ENCODE peak calls at places on chromosomes 16 and 17, in five cellular contexts. S is brain microvascular endothelial cell, X is A549, V is heart right ventricle, T is IMR-90. D is an unnamed sample.

GRCh38 chr16:47970291-47970931 is 185.4 kb downstream of the ABCC12 start:
- DNase-seq in T (peak), V (no peak), S (peak), X (peak), D (peak)

GRCh38 chr16:31134625-31135534 is 647 bp downstream of the PRSS8 start:
- DNase-seq in S (no peak), V (no peak), T (no peak), X (no peak), D (peak)

GRCh38 chr16:82888616-82889015 is 261.8 kb downstream of the CDH13 start:
- DNase-seq in T (peak), V (no peak), S (no peak), X (no peak), D (no peak)

GRCh38 chr17:66268247-66268927 is 34.0 kb upstream of the PRKCA start:
- DNase-seq in T (peak), S (peak), V (no peak), X (no peak), D (peak)

GRCh38 chr16:84357191-84357651 is 11.1 kb upstream of the ATP2C2 start:
- DNase-seq in S (peak), X (no peak), T (peak), V (no peak), D (peak)

GRCh38 chr16:4654387-4654901 is 29.8 kb downstream of the MGRN1 start:
- DNase-seq in S (no peak), V (no peak), X (no peak), T (no peak), D (no peak)

GRCh38 chr17:70295329-70295728 is 126.0 kb downstream of the KCNJ2 start:
- DNase-seq in V (no peak), S (no peak), T (no peak), X (no peak), D (peak)

GRCh38 chr17:80804466-80804865 is 187.2 kb upstream of the CHMP6 start:
- DNase-seq in T (no peak), S (no peak), X (no peak), V (no peak), D (no peak)

GRCh38 chr16:79317026-79317425 is 283.5 kb downstream of the MAF start:
- DNase-seq in S (no peak), V (no peak), X (no peak), T (no peak), D (no peak)

GRCh38 chr17:62321451-62321850 is 58.9 kb upstream of the EFCAB3 start:
- DNase-seq in X (no peak), V (no peak), S (peak), T (no peak), D (no peak)

GRCh38 chr16:27108826-27109665 is 42.3 kb downstream of the C16orf82 start:
- DNase-seq in T (no peak), S (no peak), X (no peak), V (no peak), D (no peak)

GRCh38 chr17:74373838-74374606 is 6.7 kb downstream of the GPR142 start:
- DNase-seq in X (no peak), V (peak), S (no peak), T (no peak), D (no peak)

GRCh38 chr17:50259484-50260324 is 14.6 kb upstream of the TMEM92 start:
- DNase-seq in T (no peak), V (no peak), S (no peak), X (no peak), D (no peak)

GRCh38 chr17:45225051-45225700 is 3.5 kb downstream of the FMNL1 start:
- DNase-seq in T (no peak), S (no peak), V (no peak), X (no peak), D (no peak)

GRCh38 chr16:67208525-67208896 is 9.6 kb downstream of the ELMO3 start:
- DNase-seq in S (no peak), V (no peak), T (no peak), X (no peak), D (no peak)

GRCh38 chr17:29584452-29585079 is 4.9 kb downstream of the GIT1 start:
- DNase-seq in S (no peak), T (no peak), V (peak), X (no peak), D (no peak)

GRCh38 chr16:86751081-86752030 is 173.0 kb downstream of the FOXL1 start:
- DNase-seq in X (no peak), V (no peak), S (peak), T (peak), D (no peak)

GRCh38 chr16:87486282-87486681 is 6.5 kb downstream of the ZCCHC14 start:
- DNase-seq in T (no peak), V (no peak), X (no peak), S (no peak), D (no peak)

GRCh38 chr16:11207646-11208045 is 48.4 kb downstream of the SOCS1 start:
- DNase-seq in T (no peak), V (no peak), S (no peak), X (no peak), D (no peak)

GRCh38 chr17:34503804-34504203 is 75.6 kb upstream of the TMEM132E start:
- DNase-seq in S (no peak), V (peak), T (no peak), X (no peak), D (peak)

GRCh38 chr17:7774037-7774659 is 56.6 kb downstream of the DNAH2 start:
- DNase-seq in V (no peak), S (peak), T (peak), X (no peak), D (peak)

GRCh38 chr17:44362964-44363612 is 565 bp downstream of the FAM171A2 start:
- DNase-seq in V (no peak), X (peak), T (no peak), S (no peak), D (peak)

GRCh38 chr16:66878067-66878466 is 2.2 kb upstream of the PDP2 start:
- DNase-seq in T (no peak), S (no peak), V (no peak), X (no peak), D (no peak)

GRCh38 chr16:21283521-21284289 is 5.6 kb upstream of the CRYM start:
- DNase-seq in S (peak), T (peak), X (peak), V (peak), D (no peak)

GRCh38 chr16:31213877-31214704 is at the start of gene TRIM72:
- DNase-seq in T (no peak), X (no peak), S (no peak), V (no peak), D (no peak)

GRCh38 chr17:28901866-28902818 is 737 bp downstream of the DHRS13 start:
- DNase-seq in S (no peak), T (no peak), X (peak), V (no peak), D (peak)

GRCh38 chr16:4381072-4381934 is 9.7 kb downstream of the VASN start:
- DNase-seq in X (no peak), T (no peak), S (no peak), V (no peak), D (peak)

GRCh38 chr16:11625769-11626168 is 39.0 kb upstream of the LITAF start:
- DNase-seq in X (no peak), S (no peak), T (peak), V (no peak), D (no peak)

GRCh38 chr17:8466466-8466865 is 30.8 kb downstream of the NDEL1 start:
- DNase-seq in S (no peak), X (no peak), V (no peak), T (peak), D (no peak)

GRCh38 chr17:28384281-28385036 is 13.0 kb downstream of the SARM1 start:
- DNase-seq in T (no peak), V (peak), X (no peak), S (no peak), D (peak)

GRCh38 chr17:28090551-28090950 is 48.1 kb downstream of the NLK start:
- DNase-seq in X (no peak), T (no peak), V (no peak), S (no peak), D (no peak)

GRCh38 chr16:12092347-12092882 is 115.9 kb downstream of the SNX29 start:
- DNase-seq in V (no peak), T (peak), X (no peak), S (peak), D (no peak)

GRCh38 chr17:13490427-13490826 is 111.3 kb downstream of the HS3ST3A1 start:
- DNase-seq in T (no peak), X (no peak), S (no peak), V (no peak), D (no peak)

GRCh38 chr17:60229189-60229802 is 79.5 kb downstream of the CA4 start:
- DNase-seq in X (no peak), V (no peak), S (no peak), T (peak), D (peak)

GRCh38 chr16:25966172-25967097 is 274.7 kb downstream of the HS3ST4 start:
- DNase-seq in X (no peak), V (no peak), S (no peak), T (no peak), D (no peak)

GRCh38 chr16:85385463-85386331 is 227.4 kb upstream of the GSE1 start:
- DNase-seq in X (no peak), V (no peak), T (no peak), S (no peak), D (no peak)

GRCh38 chr16:85382717-85383118 is 230.4 kb upstream of the GSE1 start:
- DNase-seq in V (no peak), T (no peak), X (no peak), S (no peak), D (no peak)

GRCh38 chr16:85384831-85385462 is 228.2 kb upstream of the GSE1 start:
- DNase-seq in S (no peak), X (no peak), V (no peak), T (no peak), D (peak)

GRCh38 chr16:85381738-85382592 is 231.2 kb upstream of the GSE1 start:
- DNase-seq in V (no peak), X (no peak), S (peak), T (peak), D (no peak)

DNA sequence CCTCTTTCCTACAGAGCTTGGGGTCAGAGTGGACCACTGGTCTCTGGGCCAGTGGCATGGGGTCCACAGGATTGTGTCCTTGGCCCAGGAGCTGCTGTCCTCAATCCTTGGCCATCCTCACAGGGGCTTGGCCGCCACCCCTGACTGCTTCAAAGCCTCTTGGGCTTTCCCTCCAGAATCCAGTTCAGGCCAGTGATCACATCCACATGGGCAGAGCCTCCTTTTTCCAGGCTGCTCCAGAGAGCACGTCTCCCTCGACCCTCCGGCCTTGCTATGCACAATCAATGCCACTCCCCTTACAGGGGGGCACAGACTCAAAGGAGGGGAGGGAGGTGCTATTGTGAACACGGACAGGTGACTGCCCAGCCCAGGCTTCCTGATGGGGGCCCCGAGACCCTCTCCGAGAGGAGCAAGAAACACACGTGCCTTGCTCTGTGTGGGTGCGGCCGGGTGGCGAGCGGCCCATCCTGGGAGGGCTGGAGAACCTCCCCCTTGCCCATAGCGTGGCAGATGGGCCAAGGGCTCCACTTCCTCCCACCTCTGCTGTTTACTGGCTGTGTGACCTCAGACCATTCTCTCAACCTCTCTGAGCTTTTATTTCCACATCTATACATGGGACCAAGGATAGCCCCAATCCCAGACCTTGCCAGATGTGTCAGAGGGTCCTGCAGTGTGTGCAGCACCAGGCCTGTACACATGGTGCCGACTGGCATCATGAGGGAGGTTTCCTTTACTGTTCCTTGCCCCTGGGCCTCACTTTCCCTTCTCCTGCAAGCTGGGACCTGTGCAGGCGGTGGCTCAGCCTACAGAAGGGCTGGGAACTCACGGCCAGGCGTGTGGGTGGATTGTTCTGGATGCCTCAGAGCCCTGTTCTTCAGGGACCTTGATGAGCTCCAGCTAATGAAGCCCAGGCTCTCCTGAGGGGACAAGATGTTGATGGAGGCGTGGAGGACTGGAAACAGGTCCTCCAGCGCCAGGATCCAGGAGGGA is 229.0 kb upstream of the GSE1 start:
- DNase-seq in X (no peak), T (no peak), V (no peak), S (no peak), D (no peak)
- H3K27ac ChIP-seq in X (no peak), T (no peak), V (no peak), S (no peak), D (no peak)

GRCh38 chr17:38656959-38657823 is 17.6 kb downstream of the EPOP start:
- DNase-seq in X (no peak), T (no peak), V (no peak), S (no peak), D (no peak)
- H3K27ac ChIP-seq in X (no peak), T (no peak), V (no peak), S (no peak), D (no peak)

DNA sequence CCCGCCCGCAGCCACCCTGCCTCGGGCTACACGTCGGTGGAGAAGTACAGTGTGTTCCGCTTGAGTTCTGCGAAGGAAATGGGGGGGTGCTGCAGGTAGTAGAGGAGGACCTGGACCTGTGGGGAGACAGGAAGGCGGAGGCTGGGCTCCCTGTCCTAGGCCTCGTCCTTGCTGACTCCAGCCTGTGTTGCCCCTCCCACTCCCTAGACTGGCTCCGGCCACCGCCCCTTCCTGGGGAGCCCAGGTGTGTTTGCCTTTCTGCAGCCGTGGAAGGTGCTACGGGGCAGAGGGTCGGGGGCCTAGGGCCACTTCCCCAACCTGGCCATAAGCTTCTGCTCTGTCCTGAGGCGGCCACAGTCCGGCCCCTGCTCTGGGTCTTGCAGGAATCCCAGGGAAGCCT is 9.1 kb downstream of the TIMM22 start:
- DNase-seq in V (no peak), T (no peak), S (no peak), X (no peak), D (peak)
- H3K27ac ChIP-seq in V (peak), T (no peak), S (no peak), X (no peak), D (no peak)

DNA sequence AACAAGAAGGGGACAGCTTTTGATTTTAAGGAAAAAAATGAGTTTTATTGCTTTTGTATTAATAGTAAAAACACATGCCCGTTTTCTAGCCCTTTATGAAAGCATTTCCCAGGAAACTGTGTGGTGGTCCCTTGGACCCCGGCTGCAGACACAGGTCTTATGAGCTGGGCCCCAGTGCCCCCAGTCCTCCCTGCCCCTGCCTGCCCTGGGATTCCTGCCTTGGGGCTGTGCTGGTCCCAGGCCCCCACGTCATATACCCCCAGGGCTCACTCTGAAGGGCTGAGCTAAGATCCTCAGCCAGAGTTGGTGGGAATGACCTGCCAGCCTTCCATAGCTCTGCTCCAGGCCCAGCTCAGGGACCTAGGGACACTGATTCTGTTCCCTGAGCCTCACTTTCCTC is 30.8 kb downstream of the GINS2 start:
- DNase-seq in X (no peak), S (no peak), V (no peak), T (no peak), D (no peak)
- H3K27ac ChIP-seq in X (no peak), S (no peak), V (no peak), T (no peak), D (no peak)

GRCh38 chr16:57196276-57196675 is 10.1 kb downstream of the RSPRY1 start:
- DNase-seq in T (no peak), S (no peak), V (no peak), X (no peak), D (no peak)

GRCh38 chr16:57192720-57193486 is 6.8 kb downstream of the RSPRY1 start:
- DNase-seq in V (no peak), T (peak), X (no peak), S (peak), D (peak)

GRCh38 chr16:57192146-57192545 is 6.0 kb downstream of the RSPRY1 start:
- DNase-seq in S (peak), X (no peak), T (peak), V (no peak), D (no peak)

GRCh38 chr16:57196753-57197152 is 10.6 kb downstream of the RSPRY1 start:
- DNase-seq in T (no peak), V (no peak), S (no peak), X (no peak), D (no peak)

GRCh38 chr16:57194512-57194911 is 8.4 kb downstream of the RSPRY1 start:
- DNase-seq in V (no peak), T (peak), S (peak), X (peak), D (peak)
- H3K27ac ChIP-seq in V (peak), T (peak), S (peak), X (peak), D (no peak)

GRCh38 chr16:74657873-74658642 is 8.6 kb downstream of the RFWD3 start:
- DNase-seq in X (no peak), T (no peak), S (no peak), V (no peak), D (no peak)
- H3K27ac ChIP-seq in X (no peak), T (no peak), S (no peak), V (no peak), D (no peak)

D was measured in trophoblast cell.